ENCODE peak calls at places on chromosomes 5 and 9, in five cellular contexts. Z, V, W, O and S are unnamed samples.

GRCh38 chr9:109510506-109510905 is 12.4 kb upstream of the PTPN3 start:
- DNase-seq in Z (no peak), V (no peak), W (no peak), O (no peak), S (no peak)

GRCh38 chr9:29588361-29588760 is 2015.1 kb upstream of the C9orf72 start:
- DNase-seq in Z (no peak), V (no peak), W (no peak), O (no peak), S (no peak)

GRCh38 chr9:8486095-8486494 is 686.5 kb upstream of the DMAC1 start:
- DNase-seq in Z (no peak), V (no peak), W (no peak), O (peak; percentile 32), S (peak; percentile 39)

GRCh38 chr9:13269589-13270452 is 9.7 kb downstream of the MPDZ start:
- DNase-seq in Z (no peak), V (no peak), W (no peak), O (no peak), S (no peak)

GRCh38 chr5:116571568-116572321 is 2.9 kb downstream of the SEMA6A start:
- DNase-seq in Z (no peak), V (no peak), W (no peak), O (no peak), S (peak; percentile 19)

GRCh38 chr5:29614202-29614601 is 1579.3 kb upstream of the CDH6 start:
- DNase-seq in Z (no peak), V (no peak), W (no peak), O (no peak), S (no peak)

GRCh38 chr5:79983618-79984017 is 7.4 kb downstream of the MTX3 start:
- DNase-seq in Z (no peak), V (no peak), W (no peak), O (no peak), S (no peak)

GRCh38 chr5:81409845-81410369 is 16.0 kb upstream of the ACOT12 start:
- DNase-seq in Z (no peak), V (no peak), W (no peak), O (no peak), S (no peak)

GRCh38 chr5:87536365-87536764 is 123.6 kb upstream of the CCNH start:
- DNase-seq in Z (no peak), V (no peak), W (no peak), O (no peak), S (no peak)

GRCh38 chr5:74272831-74273545 is 367.5 kb downstream of the ENC1 start:
- DNase-seq in Z (no peak), V (no peak), W (no peak), O (peak; percentile 88), S (no peak)

GRCh38 chr5:98540056-98540455 is 233.4 kb upstream of the RGMB start:
- DNase-seq in Z (no peak), V (no peak), W (no peak), O (no peak), S (no peak)

GRCh38 chr5:16894236-16895057 is 41.6 kb downstream of the MYO10 start:
- DNase-seq in Z (no peak), V (no peak), W (peak; percentile 88), O (peak; percentile 98), S (no peak)

GRCh38 chr5:10331341-10331796 is 22.1 kb upstream of the MARCHF6 start:
- DNase-seq in Z (no peak), V (peak; percentile 53), W (no peak), O (peak; percentile 81), S (no peak)

GRCh38 chr5:180806351-180807011 is 3.9 kb upstream of the MGAT1 start:
- DNase-seq in Z (no peak), V (no peak), W (no peak), O (no peak), S (peak; percentile 78)

GRCh38 chr9:1256178-1256577 is 206.0 kb downstream of the DMRT2 start:
- DNase-seq in Z (no peak), V (no peak), W (no peak), O (no peak), S (no peak)
- H3K4me1 ChIP-seq in Z (no peaks in the 10 kb centered on the region), V (no peaks in the 10 kb centered on the region), W (no peaks in the 10 kb centered on the region), O (no peaks in the 10 kb centered on the region), S (no peaks in the 10 kb centered on the region)

GRCh38 chr9:95091574-95091970 is 225.9 kb downstream of the FANCC start:
- DNase-seq in Z (no peak), V (no peak), W (no peak), O (peak; percentile 87), S (no peak)

GRCh38 chr9:95092321-95093072 is 225.0 kb downstream of the FANCC start:
- DNase-seq in Z (no peak), V (no peak), W (no peak), O (peak; percentile 98), S (peak; percentile 56)

GRCh38 chr9:95091971-95092320 is 225.6 kb downstream of the FANCC start:
- DNase-seq in Z (no peak), V (no peak), W (no peak), O (peak; percentile 92), S (no peak)

GRCh38 chr9:95089916-95090791 is 227.4 kb downstream of the FANCC start:
- DNase-seq in Z (no peak), V (no peak), W (no peak), O (no peak), S (peak; percentile 49)

GRCh38 chr9:95090871-95091573 is 226.5 kb downstream of the FANCC start:
- DNase-seq in Z (no peak), V (no peak), W (no peak), O (no peak), S (no peak)
- H3K4me1 ChIP-seq in Z (peaks cover 45% of the 10 kb centered on the region), V (peaks cover 9% of the 10 kb centered on the region), W (peaks cover 78% of the 10 kb centered on the region), O (peaks cover 47% of the 10 kb centered on the region), S (peaks cover 49% of the 10 kb centered on the region)

GRCh38 chr5:68222310-68222709 is 6.8 kb downstream of the PIK3R1 start:
- DNase-seq in Z (no peak), V (no peak), W (no peak), O (no peak), S (no peak)

GRCh38 chr5:68222824-68223354 is 7.3 kb downstream of the PIK3R1 start:
- DNase-seq in Z (no peak), V (no peak), W (no peak), O (no peak), S (no peak)

GRCh38 chr5:68221488-68221887 is 5.9 kb downstream of the PIK3R1 start:
- DNase-seq in Z (no peak), V (no peak), W (no peak), O (no peak), S (no peak)

GRCh38 chr5:68220914-68221313 is 5.4 kb downstream of the PIK3R1 start:
- DNase-seq in Z (no peak), V (no peak), W (no peak), O (no peak), S (no peak)

GRCh38 chr5:68220260-68220659 is 4.7 kb downstream of the PIK3R1 start:
- DNase-seq in Z (no peak), V (no peak), W (no peak), O (no peak), S (no peak)
- H3K4me1 ChIP-seq in Z (peaks cover under 1% of the 10 kb centered on the region), V (peaks cover 9% of the 10 kb centered on the region), W (peaks cover 21% of the 10 kb centered on the region), O (peaks cover 2% of the 10 kb centered on the region), S (no peaks in the 10 kb centered on the region)

DNA sequence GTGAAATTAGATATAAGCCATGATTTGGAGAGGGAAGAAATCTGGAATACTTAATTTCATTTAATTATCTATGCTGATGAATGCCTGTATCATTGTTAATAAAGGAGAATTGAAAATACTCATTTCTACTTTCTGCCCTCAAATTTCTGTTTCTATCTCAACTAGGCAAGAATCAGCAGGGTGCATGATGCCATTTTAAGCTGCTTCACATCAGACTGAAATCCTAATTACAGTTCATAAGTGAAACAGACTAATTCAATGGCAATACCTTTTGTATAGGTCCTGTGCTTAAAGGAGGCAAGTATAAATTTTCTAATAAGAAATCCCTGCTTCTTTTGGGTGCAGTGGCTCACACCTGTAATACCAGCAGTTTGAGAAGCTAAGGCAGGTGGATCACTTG is 22.3 kb upstream of the TAL2 start:
- DNase-seq in Z (no peak), V (no peak), W (no peak), O (no peak), S (no peak)
- H3K4me1 ChIP-seq in Z (no peaks in the 10 kb centered on the region), V (no peaks in the 10 kb centered on the region), W (no peaks in the 10 kb centered on the region), O (no peaks in the 10 kb centered on the region), S (no peaks in the 10 kb centered on the region)

DNA sequence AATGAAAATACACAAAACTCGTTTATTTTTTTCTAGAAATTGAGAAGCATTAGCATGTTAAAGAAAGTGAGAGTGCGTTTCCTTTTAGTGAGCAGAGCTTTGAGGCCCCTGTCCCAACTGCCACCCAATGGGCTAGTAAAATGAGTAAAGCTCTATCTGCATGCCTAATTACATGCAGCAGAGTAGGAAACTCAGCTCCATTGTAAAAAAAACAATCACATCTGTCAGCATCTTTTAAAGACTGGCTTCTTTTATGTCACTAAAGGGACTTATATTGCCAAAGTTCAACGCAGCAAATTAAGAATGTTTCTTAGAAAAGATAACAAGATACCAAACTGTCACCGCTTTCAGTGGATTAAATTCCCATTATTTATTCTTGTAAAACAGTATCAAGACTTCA is 154.0 kb downstream of the SNCAIP start:
- DNase-seq in Z (no peak), V (no peak), W (no peak), O (no peak), S (no peak)
- H3K4me1 ChIP-seq in Z (no peaks in the 10 kb centered on the region), V (no peaks in the 10 kb centered on the region), W (no peaks in the 10 kb centered on the region), O (no peaks in the 10 kb centered on the region), S (no peaks in the 10 kb centered on the region)